ENCODE peak calls at places on chromosomes 11 and 22, in six cellular contexts. One of them, this sample, is unnamed.

GRCh38 chr11:109033627-109034340 is 368.9 kb downstream of the DDX10 start:
- DNase-seq in IMR-90: peak; percentile 89
- DNase-seq in AG04450: peak; percentile 53
- DNase-seq in mesenchymal stem cell: no peak
- DNase-seq in right atrium auricular region: no peak
- DNase-seq in effector CD4-positive, alpha-beta T cell: no peak
- DNase-seq in this sample: no peak

GRCh38 chr11:17479284-17480214 is 2.9 kb upstream of the ABCC8 start:
- DNase-seq in effector CD4-positive, alpha-beta T cell: no peak
- DNase-seq in IMR-90: no peak
- DNase-seq in right atrium auricular region: no peak
- DNase-seq in AG04450: no peak
- DNase-seq in mesenchymal stem cell: peak; percentile 42
- DNase-seq in this sample: no peak

GRCh38 chr11:11538277-11538960 is 83.4 kb downstream of the GALNT18 start:
- DNase-seq in mesenchymal stem cell: no peak
- DNase-seq in effector CD4-positive, alpha-beta T cell: no peak
- DNase-seq in AG04450: no peak
- DNase-seq in right atrium auricular region: no peak
- DNase-seq in IMR-90: no peak
- DNase-seq in this sample: no peak

GRCh38 chr22:32255726-32256125 is 579 bp upstream of the SLC5A4 start:
- DNase-seq in right atrium auricular region: no peak
- DNase-seq in effector CD4-positive, alpha-beta T cell: no peak
- DNase-seq in AG04450: no peak
- DNase-seq in mesenchymal stem cell: no peak
- DNase-seq in IMR-90: no peak
- DNase-seq in this sample: no peak

GRCh38 chr11:45593992-45594391 is 71.4 kb downstream of the CHST1 start:
- DNase-seq in effector CD4-positive, alpha-beta T cell: no peak
- DNase-seq in mesenchymal stem cell: no peak
- DNase-seq in AG04450: no peak
- DNase-seq in IMR-90: no peak
- DNase-seq in right atrium auricular region: no peak
- DNase-seq in this sample: no peak

GRCh38 chr11:118233377-118233776 is 8.6 kb upstream of the JAML start:
- DNase-seq in IMR-90: no peak
- DNase-seq in effector CD4-positive, alpha-beta T cell: no peak
- DNase-seq in right atrium auricular region: no peak
- DNase-seq in mesenchymal stem cell: no peak
- DNase-seq in AG04450: no peak
- DNase-seq in this sample: no peak

GRCh38 chr11:69274531-69275016 is 19.4 kb upstream of the MYEOV start:
- DNase-seq in right atrium auricular region: no peak
- DNase-seq in mesenchymal stem cell: no peak
- DNase-seq in effector CD4-positive, alpha-beta T cell: no peak
- DNase-seq in IMR-90: no peak
- DNase-seq in AG04450: no peak
- DNase-seq in this sample: no peak

GRCh38 chr11:18491924-18492323 is 34.8 kb downstream of the TSG101 start:
- DNase-seq in mesenchymal stem cell: no peak
- DNase-seq in effector CD4-positive, alpha-beta T cell: no peak
- DNase-seq in right atrium auricular region: no peak
- DNase-seq in AG04450: no peak
- DNase-seq in IMR-90: peak; percentile 38
- DNase-seq in this sample: no peak